ENCODE peak calls at places on chromosomes 7 and 10, in ten cellular contexts. U is endodermal cell; R is prostate gland; Y is cardiac muscle cell; W is ovary; N is CD8-positive, alpha-beta T cell; J is heart right ventricle; M is ascending aorta; Q is uterus; B is OCI-LY7. Z is an unnamed sample.

GRCh38 chr10:14838582-14839304 is 637 bp downstream of the HSPA14 start:
- DNase-seq in U (peak), R (peak), Y (peak), W (peak), N (peak), J (peak), M (peak), Q (no peak), B (peak), Z (peak)

GRCh38 chr7:137996386-137996851 is 5.5 kb downstream of the CREB3L2 start:
- DNase-seq in U (no peak), R (no peak), Y (peak), W (peak), N (no peak), J (peak), M (no peak), Q (no peak), B (no peak), Z (no peak)

GRCh38 chr7:6360841-6361240 is 86.9 kb downstream of the DAGLB start:
- DNase-seq in U (no peak), R (no peak), Y (peak), W (no peak), N (no peak), J (no peak), M (no peak), Q (no peak), B (no peak), Z (no peak)

GRCh38 chr7:36406156-36406555 is 16.5 kb downstream of the ANLN start:
- DNase-seq in U (peak), R (no peak), Y (peak), W (no peak), N (no peak), J (no peak), M (no peak), Q (no peak), B (no peak), Z (no peak)

GRCh38 chr7:101100858-101101847 is 15.9 kb downstream of the TRIM56 start:
- DNase-seq in U (no peak), R (no peak), Y (no peak), W (no peak), N (no peak), J (no peak), M (no peak), Q (no peak), B (no peak), Z (no peak)

GRCh38 chr7:11946794-11947193 is 114.8 kb upstream of the THSD7A start:
- DNase-seq in U (no peak), R (no peak), Y (no peak), W (no peak), N (no peak), J (no peak), M (no peak), Q (no peak), B (no peak), Z (no peak)

GRCh38 chr10:124035928-124036558 is 57.4 kb downstream of the CHST15 start:
- DNase-seq in U (no peak), R (peak), Y (no peak), W (no peak), N (no peak), J (no peak), M (no peak), Q (no peak), B (peak), Z (peak)

GRCh38 chr10:404991-405390 is 269.7 kb downstream of the ZMYND11 start:
- DNase-seq in U (no peak), R (no peak), Y (no peak), W (no peak), N (no peak), J (no peak), M (no peak), Q (no peak), B (no peak), Z (no peak)

GRCh38 chr10:33880291-33880690 is 545.8 kb upstream of the NRP1 start:
- DNase-seq in U (peak), R (no peak), Y (peak), W (no peak), N (no peak), J (no peak), M (no peak), Q (no peak), B (no peak), Z (no peak)

GRCh38 chr10:83819609-83820008 is 319.7 kb upstream of the GHITM start:
- DNase-seq in U (no peak), R (no peak), Y (no peak), W (no peak), N (no peak), J (no peak), M (no peak), Q (no peak), B (no peak), Z (no peak)

GRCh38 chr10:54284526-54285193 is 516.4 kb downstream of the PCDH15 start:
- DNase-seq in U (no peak), R (no peak), Y (no peak), W (no peak), N (no peak), J (no peak), M (no peak), Q (no peak), B (no peak), Z (no peak)

GRCh38 chr7:142172932-142173331 is 61.4 kb downstream of the MGAM2 start:
- DNase-seq in U (no peak), R (no peak), Y (no peak), W (no peak), N (no peak), J (no peak), M (no peak), Q (no peak), B (no peak), Z (no peak)

GRCh38 chr7:142177869-142178268 is 66.4 kb downstream of the MGAM2 start:
- DNase-seq in U (no peak), R (no peak), Y (no peak), W (no peak), N (no peak), J (no peak), M (no peak), Q (no peak), B (no peak), Z (no peak)

GRCh38 chr7:142181966-142182365 is 70.4 kb downstream of the MGAM2 start:
- DNase-seq in U (no peak), R (no peak), Y (no peak), W (no peak), N (no peak), J (no peak), M (no peak), Q (no peak), B (no peak), Z (no peak)

GRCh38 chr7:142181211-142181610 is 69.7 kb downstream of the MGAM2 start:
- DNase-seq in U (no peak), R (no peak), Y (no peak), W (no peak), N (no peak), J (no peak), M (no peak), Q (no peak), B (no peak), Z (no peak)

DNA sequence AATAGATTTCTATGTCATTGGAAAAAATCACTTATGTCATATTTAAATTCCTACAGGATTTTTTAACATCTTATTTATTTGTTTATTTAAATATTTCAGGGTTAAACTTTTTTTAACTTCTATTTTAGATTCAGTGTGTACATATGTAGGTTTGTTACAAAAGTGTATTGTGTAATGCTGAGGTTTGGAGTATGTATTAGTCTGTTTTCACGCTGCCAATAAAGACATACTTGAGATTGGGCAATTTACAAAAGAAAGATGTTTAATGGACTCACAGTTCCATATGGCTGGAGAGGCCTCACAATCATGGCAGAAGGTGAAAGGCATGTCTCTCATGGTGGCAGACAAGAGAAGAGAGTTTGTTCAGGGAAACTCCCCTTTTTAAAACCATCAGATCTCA is 65.4 kb downstream of the MGAM2 start:
- DNase-seq in U (no peak), R (no peak), Y (no peak), W (no peak), N (no peak), J (no peak), M (no peak), Q (no peak), B (no peak), Z (no peak)
- TF ChIP-seq CTCF in U (no peak), R (no peak), Y (no peak), W (no peak), N (no peak), J (no peak), M (no peak), Q (no peak), B (no peak), Z (no peak)

DNA sequence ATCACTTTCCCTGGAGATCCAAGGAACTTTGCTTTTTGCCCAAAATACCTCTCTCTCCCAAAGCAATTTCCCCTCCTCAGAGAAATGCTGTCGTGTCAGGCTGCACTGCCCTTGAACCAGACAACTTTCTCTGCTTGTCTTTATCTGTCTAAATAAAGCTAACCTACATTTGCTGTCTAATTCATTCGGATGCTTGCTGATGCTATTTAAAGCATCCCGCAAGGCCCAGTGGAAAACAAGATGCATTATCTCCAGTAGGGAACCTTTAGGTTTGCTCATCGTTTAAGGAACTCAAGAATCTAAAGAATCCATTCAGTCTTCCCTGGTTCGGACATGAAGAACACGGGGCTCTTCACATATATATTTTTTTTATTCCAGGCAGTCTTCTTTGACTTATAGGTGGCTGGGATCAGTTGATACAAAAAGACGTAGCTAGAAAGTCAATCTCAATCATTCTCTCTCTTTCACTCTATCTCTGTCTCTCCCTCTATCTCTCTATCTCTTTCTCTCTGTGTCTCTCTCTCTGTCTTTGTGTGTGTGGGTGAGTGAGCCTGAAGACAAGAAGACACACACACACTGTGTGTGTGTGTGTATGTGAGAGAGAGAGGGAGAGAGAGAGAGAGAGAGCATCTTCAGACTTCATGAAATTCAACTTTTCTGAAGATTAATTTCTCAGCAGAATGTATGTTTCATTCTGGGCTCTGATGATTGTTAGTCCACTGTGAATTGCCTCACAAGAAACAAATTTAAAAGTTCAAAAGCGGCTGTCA is 92.8 kb upstream of the MKLN1 start:
- DNase-seq in U (no peak), R (no peak), Y (peak), W (no peak), N (no peak), J (no peak), M (no peak), Q (no peak), B (no peak), Z (no peak)
- H3K4me3 ChIP-seq in U (no peak), R (no peak), Y (no peak), W (no peak), N (no peak), J (no peak), M (no peak), Q (no peak), B (no peak), Z (no peak)

DNA sequence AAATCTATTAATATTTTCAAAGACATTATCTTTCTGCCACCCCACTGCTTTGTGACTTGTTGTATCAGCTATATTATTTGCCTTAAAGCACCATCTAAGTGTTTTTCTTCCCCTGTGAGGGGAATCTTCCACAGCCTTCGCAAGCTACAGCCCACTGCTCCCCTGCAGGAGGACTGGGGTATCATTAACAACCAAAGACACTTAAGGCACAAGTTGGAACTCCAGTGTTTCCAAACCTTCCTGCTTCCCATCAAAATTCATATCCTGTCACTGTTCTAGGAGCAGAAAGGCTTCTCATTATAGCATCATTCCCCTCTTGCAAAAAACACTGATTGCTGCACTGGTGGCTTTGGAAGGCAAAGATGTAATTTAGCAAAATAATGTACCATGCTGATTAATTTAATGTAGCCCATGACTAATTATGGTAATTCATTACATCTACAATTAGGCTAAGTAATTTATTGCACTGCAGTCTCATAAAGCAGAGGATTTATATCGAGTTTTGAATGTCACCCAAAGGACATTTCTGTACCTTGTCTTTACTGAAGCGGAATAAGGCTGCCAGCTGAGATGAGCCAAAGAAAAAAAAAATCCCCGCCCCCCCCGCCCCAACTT is 207.1 kb downstream of the SKAP2 start:
- DNase-seq in U (no peak), R (no peak), Y (no peak), W (no peak), N (no peak), J (no peak), M (no peak), Q (no peak), B (no peak), Z (no peak)
- TF ChIP-seq CTCF in U (peak), R (no peak), Y (no peak), W (no peak), N (no peak), J (no peak), M (no peak), Q (no peak), B (no peak), Z (no peak)

DNA sequence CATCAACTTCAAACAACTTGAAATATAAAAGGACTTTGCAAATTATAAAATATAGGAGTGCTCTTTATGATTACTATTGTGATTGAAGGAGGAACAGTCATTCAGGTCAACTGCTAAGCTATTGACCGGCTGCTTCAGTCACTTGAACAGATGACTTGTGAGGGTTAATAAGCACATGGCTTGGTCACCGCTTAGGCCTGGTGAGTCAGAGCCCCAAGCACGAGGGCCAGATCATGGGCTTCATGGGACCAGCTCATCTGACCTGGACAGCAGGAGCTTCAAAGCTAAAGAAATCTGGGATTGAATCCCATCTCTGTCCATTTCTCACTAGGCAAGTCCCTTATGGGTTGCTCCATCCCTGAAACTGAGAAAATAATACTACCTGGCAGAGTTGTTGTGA is 60.4 kb upstream of the ADO start:
- DNase-seq in U (no peak), R (no peak), Y (no peak), W (no peak), N (no peak), J (no peak), M (no peak), Q (no peak), B (no peak), Z (no peak)
- H3K4me3 ChIP-seq in U (no peak), R (no peak), Y (no peak), W (no peak), N (no peak), J (no peak), M (no peak), Q (no peak), B (no peak), Z (no peak)

DNA sequence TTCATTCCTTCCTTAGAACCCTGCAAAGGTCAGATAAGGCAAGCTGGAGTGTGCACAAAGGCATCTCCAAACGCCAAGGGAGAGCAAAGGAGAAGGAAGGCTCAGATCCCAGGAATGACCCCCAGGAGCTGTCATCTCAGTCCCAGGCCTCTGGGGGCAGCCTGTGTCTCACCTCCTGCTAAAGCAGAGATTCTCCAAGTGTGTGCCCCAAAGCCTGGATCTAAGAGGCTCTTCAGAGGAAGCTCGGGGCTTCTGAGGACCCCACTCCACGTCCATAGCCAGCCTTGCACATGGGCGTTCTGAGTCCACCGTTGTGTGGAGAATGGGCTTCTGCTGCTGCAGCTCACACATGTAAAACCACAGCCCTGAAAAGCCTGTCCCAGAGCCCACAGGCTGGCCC is 5.1 kb upstream of the GRID1 start:
- DNase-seq in U (peak), R (no peak), Y (no peak), W (peak), N (no peak), J (no peak), M (peak), Q (peak), B (no peak), Z (no peak)
- TF ChIP-seq CTCF in U (peak), R (no peak), Y (no peak), W (no peak), N (no peak), J (no peak), M (no peak), Q (no peak), B (peak), Z (no peak)